ENCODE peak calls at places on chromosomes 13 and 19, in six cellular contexts. D, T, B, I, Z and P are unnamed samples.

GRCh38 chr13:112444001-112444311 is 67.8 kb downstream of the SPACA7 start:
- DNase-seq in T (no peak), D (no peak), B (peak), Z (peak), I (peak), P (peak)

GRCh38 chr13:37011002-37011401 is 10.4 kb downstream of the EXOSC8 start:
- DNase-seq in D (no peak), T (no peak), Z (no peak), I (no peak), B (no peak), P (no peak)

GRCh38 chr13:77056382-77056781 is 29.4 kb upstream of the FBXL3 start:
- DNase-seq in I (peak), D (no peak), T (no peak), Z (no peak), B (no peak), P (no peak)

GRCh38 chr13:98869408-98870090 is 108.3 kb downstream of the DOCK9 start:
- DNase-seq in T (no peak), I (no peak), Z (peak), B (no peak), D (no peak), P (peak)

GRCh38 chr13:46039421-46040036 is 13.0 kb downstream of the ZC3H13 start:
- DNase-seq in D (no peak), T (no peak), Z (no peak), I (no peak), B (no peak), P (no peak)

GRCh38 chr13:84417426-84417825 is 535.2 kb upstream of the SLITRK1 start:
- DNase-seq in B (no peak), Z (peak), I (no peak), T (no peak), D (no peak), P (no peak)

GRCh38 chr13:112775791-112776279 is 86.0 kb downstream of the ATP11A start:
- DNase-seq in T (no peak), D (no peak), I (peak), Z (no peak), B (no peak), P (no peak)

GRCh38 chr13:44523176-44524017 is 52.7 kb downstream of the TSC22D1 start:
- DNase-seq in Z (peak), D (no peak), I (peak), B (no peak), T (peak), P (no peak)

GRCh38 chr13:95025116-95025515 is 276.1 kb downstream of the ABCC4 start:
- DNase-seq in B (no peak), D (no peak), I (no peak), Z (no peak), T (no peak), P (no peak)

GRCh38 chr13:37173214-37173613 is 67.8 kb upstream of the CSNK1A1L start:
- DNase-seq in I (peak), B (no peak), Z (no peak), D (no peak), T (no peak), P (no peak)

GRCh38 chr13:87274209-87274819 is 396.9 kb upstream of the SLITRK5 start:
- DNase-seq in T (peak), Z (peak), I (peak), D (peak), B (no peak), P (peak)

GRCh38 chr19:55546822-55547614 is 1.7 kb upstream of the SBK3 start:
- DNase-seq in Z (peak), B (peak), I (no peak), D (no peak), T (no peak), P (no peak)

GRCh38 chr13:30331331-30331771 is 24.0 kb upstream of the KATNAL1 start:
- DNase-seq in B (peak), I (no peak), T (no peak), Z (no peak), D (no peak), P (no peak)

GRCh38 chr19:39603825-39604224 is 1.5 kb downstream of the LGALS13 start:
- DNase-seq in B (no peak), I (no peak), T (no peak), D (no peak), Z (no peak), P (no peak)

GRCh38 chr13:99395436-99395835 is 88.2 kb upstream of the GPR183 start:
- DNase-seq in D (no peak), T (no peak), Z (no peak), B (no peak), I (no peak), P (no peak)

GRCh38 chr19:43311256-43311655 is 41.9 kb upstream of the PSG9 start:
- DNase-seq in D (no peak), I (no peak), B (no peak), T (no peak), Z (no peak), P (no peak)

GRCh38 chr13:48586591-48587103 is 53.8 kb upstream of the RCBTB2 start:
- DNase-seq in Z (no peak), I (peak), B (peak), D (no peak), T (no peak), P (no peak)

GRCh38 chr13:98653471-98653985 is 76.6 kb upstream of the STK24 start:
- DNase-seq in D (peak), B (peak), I (peak), Z (peak), T (no peak), P (peak)

DNA sequence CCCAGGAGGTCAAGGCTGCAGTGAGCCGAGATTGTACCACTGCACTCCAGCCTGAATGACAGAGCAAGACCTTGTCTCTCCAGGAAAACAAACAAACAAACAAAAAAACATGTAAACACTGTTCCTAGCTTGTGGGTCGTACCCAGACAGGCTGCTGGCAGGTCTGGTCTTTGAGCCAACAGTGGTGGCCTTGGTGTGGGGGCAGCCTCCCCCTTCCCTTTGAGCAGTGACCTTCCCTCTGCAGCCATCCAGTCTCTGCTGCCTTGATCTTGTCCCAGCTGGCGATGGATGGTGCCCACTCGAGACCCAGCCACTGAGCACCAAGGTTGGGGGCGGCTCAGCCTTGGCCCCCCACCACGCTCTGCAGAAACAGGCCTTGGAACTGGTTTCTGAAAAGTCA is 143.3 kb downstream of the KDM4B start:
- DNase-seq in B (no peak), T (no peak), D (no peak), I (no peak), Z (no peak), P (no peak)
- H3K27ac ChIP-seq in B (no peak), T (no peak), D (peak), I (no peak), Z (no peak), P (no peak)

DNA sequence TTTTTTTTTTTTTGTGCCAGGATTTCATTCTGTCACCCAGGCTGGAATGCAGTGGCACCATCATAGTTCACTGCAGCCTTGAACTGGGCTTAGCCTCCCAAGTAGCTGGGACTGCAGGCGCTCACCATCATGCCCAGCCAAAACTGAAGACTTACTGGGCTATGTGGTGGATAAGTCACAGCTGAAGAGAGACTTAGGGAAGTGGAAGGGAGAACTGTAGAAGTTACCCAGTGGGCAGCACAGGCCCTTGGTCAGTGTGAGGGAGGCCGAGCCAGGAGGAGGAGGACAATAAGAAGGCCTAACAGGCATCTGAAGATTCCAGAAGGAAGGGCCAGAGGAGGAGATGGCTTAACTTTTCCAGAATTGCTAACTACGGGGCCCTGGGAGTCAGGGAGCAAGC is 4.0 kb upstream of the PSPN start:
- DNase-seq in I (no peak), T (no peak), D (no peak), B (no peak), Z (no peak), P (no peak)
- H3K27ac ChIP-seq in I (no peak), T (no peak), D (no peak), B (no peak), Z (no peak), P (no peak)

GRCh38 chr19:9309974-9310446 is 372 bp upstream of the ZNF699 start:
- DNase-seq in B (peak), D (peak), Z (no peak), T (peak), I (peak), P (no peak)
- H3K27ac ChIP-seq in B (peak), D (peak), Z (peak), T (peak), I (peak), P (peak)

GRCh38 chr19:47125669-47125938 is 5.0 kb upstream of the SAE1 start:
- DNase-seq in T (no peak), B (no peak), D (no peak), I (no peak), Z (no peak), P (no peak)
- H3K27ac ChIP-seq in T (no peak), B (no peak), D (no peak), I (no peak), Z (no peak), P (no peak)

GRCh38 chr19:33292595-33293254 is 9.6 kb downstream of the CEBPA start:
- DNase-seq in B (no peak), I (no peak), T (peak), Z (no peak), D (no peak), P (peak)
- H3K27ac ChIP-seq in B (no peak), I (no peak), T (peak), Z (peak), D (peak), P (peak)

DNA sequence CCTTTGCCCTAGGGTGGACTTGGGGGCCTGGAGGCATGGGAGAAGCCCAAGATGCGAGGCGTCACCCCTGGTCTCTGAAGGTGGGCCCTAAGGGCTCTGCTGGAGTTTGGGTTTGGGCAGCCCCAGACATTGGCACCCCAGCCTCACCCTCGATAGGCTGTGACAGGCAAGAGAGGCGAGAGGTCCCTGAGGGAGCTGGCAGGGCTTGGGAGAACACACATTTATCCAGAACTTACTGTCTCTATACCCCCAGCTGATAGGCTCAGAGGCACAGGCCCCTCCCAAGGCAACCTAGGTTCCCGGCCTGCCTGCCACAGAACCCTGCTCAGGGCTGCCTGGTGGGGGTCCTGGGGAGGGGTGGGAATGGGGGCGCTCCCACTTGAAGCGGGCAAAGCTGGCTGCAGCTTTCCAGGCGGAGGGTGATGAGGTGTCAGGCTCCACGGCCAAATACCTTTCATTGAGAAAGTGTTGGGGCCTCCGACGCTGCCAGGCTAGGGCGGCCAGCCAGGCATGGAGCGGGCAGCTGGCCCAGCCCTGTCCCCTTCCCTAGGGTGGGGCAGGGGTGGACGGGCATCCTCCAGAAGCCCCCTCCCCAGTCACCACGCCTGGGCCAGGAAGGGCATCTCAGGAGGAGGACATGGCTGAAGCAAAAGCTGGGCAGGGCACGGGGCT is 9.7 kb downstream of the CILP2 start:
- DNase-seq in Z (no peak), T (no peak), B (no peak), I (no peak), D (no peak), P (no peak)
- H3K27ac ChIP-seq in Z (no peak), T (no peak), B (no peak), I (no peak), D (no peak), P (no peak)

GRCh38 chr19:16106121-16106520 is 5.6 kb upstream of the RAB8A start:
- DNase-seq in I (peak), Z (peak), B (no peak), T (no peak), D (no peak), P (no peak)
- H3K27ac ChIP-seq in I (no peak), Z (no peak), B (no peak), T (no peak), D (no peak), P (peak)